ENCODE peak calls at places on chromosome 3, in six cellular contexts. Y is HL-60, O is GM12878, S is K562, G is Panc1, M is endothelial cell of umbilical vein. T is an unnamed sample.

GRCh38 chr3:141056716-141057115 is 5.6 kb downstream of the SPSB4 start:
- DNase-seq in M (no peak), O (no peak), S (no peak), Y (no peak), G (no peak), T (peak)

GRCh38 chr3:188274249-188274915 is 120.4 kb downstream of the LPP start:
- DNase-seq in O (no peak), S (no peak), Y (no peak), M (no peak), G (no peak), T (no peak)

GRCh38 chr3:110165753-110166152 is 828.4 kb upstream of the DPPA4 start:
- DNase-seq in S (no peak), Y (no peak), O (no peak), G (no peak), M (no peak), T (no peak)

GRCh38 chr3:128484404-128485282 is 8.4 kb downstream of the GATA2 start:
- DNase-seq in G (no peak), Y (no peak), M (peak), S (peak), O (no peak), T (no peak)

GRCh38 chr3:55269096-55269495 is 218.0 kb downstream of the WNT5A start:
- DNase-seq in S (no peak), Y (no peak), G (no peak), M (no peak), O (no peak), T (no peak)

GRCh38 chr3:58581328-58582091 is 4.3 kb upstream of the FAM107A start:
- DNase-seq in S (no peak), M (no peak), Y (no peak), G (no peak), O (no peak), T (no peak)

GRCh38 chr3:113746955-113747718 is at the start of gene ATP6V1A:
- DNase-seq in G (no peak), O (no peak), S (peak), M (peak), Y (no peak), T (peak)

GRCh38 chr3:69354948-69355347 is 30.9 kb downstream of the FRMD4B start:
- DNase-seq in Y (no peak), O (no peak), G (no peak), M (peak), S (no peak), T (no peak)

GRCh38 chr3:129663045-129663446 is 56.6 kb upstream of the PLXND1 start:
- DNase-seq in S (no peak), O (no peak), G (no peak), M (no peak), Y (no peak), T (no peak)
- TF ChIP-seq POLR2AphosphoS5 in S (no peak), O (no peak), G (no peak), M (no peak), Y (no peak), T (no peak)

GRCh38 chr3:13011369-13012227 is 61.6 kb downstream of the IQSEC1 start:
- DNase-seq in G (no peak), Y (peak), M (no peak), S (peak), O (peak), T (no peak)
- H3K4me3 ChIP-seq in G (no peak), Y (no peak), M (no peak), S (no peak), O (peak), T (no peak)

DNA sequence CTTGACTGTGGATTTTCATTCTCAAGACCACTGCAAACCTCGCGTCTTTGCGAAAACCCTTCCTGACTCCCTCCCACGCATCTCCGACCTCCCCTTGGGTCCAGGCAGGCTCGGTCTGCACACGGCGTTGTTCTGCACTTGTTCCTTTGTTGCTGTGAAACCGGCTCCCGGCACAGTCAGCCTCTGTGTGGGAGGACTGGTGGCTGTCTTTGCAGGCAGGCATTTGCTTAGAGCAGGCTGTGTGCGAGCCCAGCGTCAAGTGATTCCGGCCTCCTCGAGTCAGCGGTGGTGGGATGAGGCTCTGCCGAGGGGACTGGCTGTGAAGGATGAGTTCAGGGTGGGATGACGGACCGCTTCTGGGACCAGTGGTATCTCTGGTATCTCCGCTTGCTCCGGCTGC is 102.6 kb upstream of the ROPN1 start:
- DNase-seq in M (no peak), O (no peak), Y (no peak), S (peak), G (no peak), T (no peak)
- TF ChIP-seq POLR2AphosphoS5 in M (no peak), O (no peak), Y (no peak), S (no peak), G (no peak), T (no peak)

GRCh38 chr3:178850452-178851166 is 221.0 kb downstream of the ZMAT3 start:
- DNase-seq in M (no peak), S (no peak), O (no peak), Y (no peak), G (no peak), T (no peak)
- H3K4me3 ChIP-seq in M (no peak), S (no peak), O (no peak), Y (no peak), G (no peak), T (no peak)

GRCh38 chr3:152938974-152939636 is 104.2 kb downstream of the P2RY1 start:
- DNase-seq in O (no peak), Y (no peak), G (no peak), S (no peak), M (no peak), T (no peak)
- TF ChIP-seq POLR2AphosphoS5 in O (no peak), Y (no peak), G (no peak), S (no peak), M (no peak), T (no peak)

DNA sequence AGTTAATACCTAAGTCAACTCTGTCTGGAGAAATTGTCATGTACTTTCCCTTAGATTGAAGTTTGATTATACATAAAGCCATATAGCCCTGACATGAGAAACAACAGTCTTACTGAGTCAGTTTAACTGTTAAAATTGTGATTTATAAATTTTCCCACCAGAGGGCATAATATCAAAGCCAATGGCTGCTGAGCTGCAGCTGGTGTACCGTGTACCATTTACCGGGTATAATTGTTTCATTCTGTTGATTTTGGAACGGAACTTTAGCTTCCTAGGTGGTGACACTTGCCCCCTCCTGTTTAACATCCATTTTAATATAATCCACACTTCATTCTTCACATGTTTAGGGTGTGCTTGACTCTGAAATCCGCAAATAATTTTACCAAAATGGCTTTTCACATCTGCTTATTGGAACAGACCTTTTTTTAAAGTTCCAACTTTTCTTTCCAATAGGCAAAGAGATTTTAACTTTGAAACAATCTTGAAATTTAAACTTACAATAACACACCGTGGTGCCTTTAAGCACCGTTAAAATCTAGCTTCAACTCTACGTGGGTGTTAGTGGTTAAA is 72.8 kb downstream of the SLC9A9 start:
- DNase-seq in S (peak), G (peak), O (no peak), Y (peak), M (peak), T (no peak)
- H3K4me3 ChIP-seq in S (no peak), G (no peak), O (no peak), Y (no peak), M (no peak), T (no peak)

T was measured in suprapubic skin.